ENCODE peak calls at places on chromosomes 1 and 21, in six cellular contexts. One of them, this sample, is unnamed.

GRCh38 chr1:21814241-21814918 is 2.3 kb downstream of the LDLRAD2 start:
- DNase-seq in H1: peak
- DNase-seq in HepG2: no peak
- DNase-seq in K562: peak
- DNase-seq in HL-60: peak
- DNase-seq in SK-N-SH: peak
- DNase-seq in this sample: no peak

GRCh38 chr1:193729429-193729828 is 543.0 kb upstream of the B3GALT2 start:
- DNase-seq in H1: no peak
- DNase-seq in HepG2: no peak
- DNase-seq in K562: no peak
- DNase-seq in HL-60: no peak
- DNase-seq in SK-N-SH: no peak
- DNase-seq in this sample: no peak

GRCh38 chr1:7584157-7584556 is 186.9 kb upstream of the VAMP3 start:
- DNase-seq in H1: no peak
- DNase-seq in HepG2: no peak
- DNase-seq in K562: no peak
- DNase-seq in HL-60: no peak
- DNase-seq in SK-N-SH: no peak
- DNase-seq in this sample: no peak

GRCh38 chr1:208821939-208822338 is 577.8 kb upstream of the PLXNA2 start:
- DNase-seq in H1: no peak
- DNase-seq in HepG2: no peak
- DNase-seq in K562: no peak
- DNase-seq in HL-60: no peak
- DNase-seq in SK-N-SH: no peak
- DNase-seq in this sample: no peak

GRCh38 chr1:46452931-46453325 is 36.7 kb upstream of the DMBX1 start:
- DNase-seq in H1: no peak
- DNase-seq in HepG2: no peak
- DNase-seq in K562: peak
- DNase-seq in HL-60: no peak
- DNase-seq in SK-N-SH: no peak
- DNase-seq in this sample: no peak

GRCh38 chr1:5465281-5465680 is 526.9 kb downstream of the NPHP4 start:
- DNase-seq in H1: no peak
- DNase-seq in HepG2: no peak
- DNase-seq in K562: no peak
- DNase-seq in HL-60: no peak
- DNase-seq in SK-N-SH: peak
- DNase-seq in this sample: no peak

GRCh38 chr21:37119421-37120218 is 46.6 kb downstream of the TTC3 start:
- DNase-seq in H1: no peak
- DNase-seq in HepG2: peak
- DNase-seq in K562: no peak
- DNase-seq in HL-60: no peak
- DNase-seq in SK-N-SH: no peak
- DNase-seq in this sample: no peak

GRCh38 chr1:52600533-52601179 is 1.5 kb upstream of the GPX7 start:
- DNase-seq in H1: no peak
- DNase-seq in HepG2: peak
- DNase-seq in K562: no peak
- DNase-seq in HL-60: no peak
- DNase-seq in SK-N-SH: no peak
- DNase-seq in this sample: no peak

GRCh38 chr1:184223216-184223615 is 163.6 kb upstream of the C1orf21 start:
- DNase-seq in H1: peak
- DNase-seq in HepG2: no peak
- DNase-seq in K562: no peak
- DNase-seq in HL-60: no peak
- DNase-seq in SK-N-SH: no peak
- DNase-seq in this sample: no peak

GRCh38 chr1:37362569-37362968 is 111.8 kb upstream of the ZC3H12A start:
- DNase-seq in H1: peak
- DNase-seq in HepG2: no peak
- DNase-seq in K562: no peak
- DNase-seq in HL-60: no peak
- DNase-seq in SK-N-SH: no peak
- DNase-seq in this sample: no peak

GRCh38 chr1:37692078-37692833 is at the start of gene CDCA8:
- DNase-seq in H1: peak
- DNase-seq in HepG2: peak
- DNase-seq in K562: peak
- DNase-seq in HL-60: peak
- DNase-seq in SK-N-SH: peak
- DNase-seq in this sample: peak

GRCh38 chr1:46369542-46370213 is 24.4 kb upstream of the FAAH start:
- DNase-seq in H1: no peak
- DNase-seq in HepG2: no peak
- DNase-seq in K562: no peak
- DNase-seq in HL-60: no peak
- DNase-seq in SK-N-SH: no peak
- DNase-seq in this sample: no peak

GRCh38 chr21:23837564-23837963 is 1769.7 kb downstream of the MRPL39 start:
- DNase-seq in H1: no peak
- DNase-seq in HepG2: no peak
- DNase-seq in K562: no peak
- DNase-seq in HL-60: no peak
- DNase-seq in SK-N-SH: no peak
- DNase-seq in this sample: no peak

GRCh38 chr1:32892368-32893197 is 6.3 kb downstream of the HPCA start:
- DNase-seq in H1: peak
- DNase-seq in HepG2: no peak
- DNase-seq in K562: peak
- DNase-seq in HL-60: no peak
- DNase-seq in SK-N-SH: peak
- DNase-seq in this sample: no peak

GRCh38 chr1:8460132-8460544 is 142.2 kb downstream of the SLC45A1 start:
- DNase-seq in H1: no peak
- DNase-seq in HepG2: no peak
- DNase-seq in K562: no peak
- DNase-seq in HL-60: no peak
- DNase-seq in SK-N-SH: no peak
- DNase-seq in this sample: no peak

GRCh38 chr1:29686012-29686930 is 449.9 kb downstream of the PTPRU start:
- DNase-seq in H1: no peak
- DNase-seq in HepG2: no peak
- DNase-seq in K562: no peak
- DNase-seq in HL-60: no peak
- DNase-seq in SK-N-SH: peak
- DNase-seq in this sample: no peak

GRCh38 chr1:168752171-168752570 is 23.2 kb upstream of the DPT start:
- DNase-seq in H1: no peak
- DNase-seq in HepG2: no peak
- DNase-seq in K562: no peak
- DNase-seq in HL-60: no peak
- DNase-seq in SK-N-SH: no peak
- DNase-seq in this sample: no peak

GRCh38 chr1:183180634-183181056 is 5.4 kb upstream of the LAMC2 start:
- DNase-seq in H1: no peak
- DNase-seq in HepG2: no peak
- DNase-seq in K562: no peak
- DNase-seq in HL-60: no peak
- DNase-seq in SK-N-SH: peak
- DNase-seq in this sample: peak

GRCh38 chr1:71677541-71677940 is 596.7 kb upstream of the ZRANB2 start:
- DNase-seq in H1: no peak
- DNase-seq in HepG2: no peak
- DNase-seq in K562: no peak
- DNase-seq in HL-60: no peak
- DNase-seq in SK-N-SH: no peak
- DNase-seq in this sample: no peak

GRCh38 chr1:229822026-229822425 is 196.0 kb downstream of the URB2 start:
- DNase-seq in H1: no peak
- DNase-seq in HepG2: no peak
- DNase-seq in K562: no peak
- DNase-seq in HL-60: no peak
- DNase-seq in SK-N-SH: no peak
- DNase-seq in this sample: no peak

GRCh38 chr1:187433598-187433997 is 604.8 kb downstream of the PLA2G4A start:
- DNase-seq in H1: no peak
- DNase-seq in HepG2: no peak
- DNase-seq in K562: no peak
- DNase-seq in HL-60: no peak
- DNase-seq in SK-N-SH: no peak
- DNase-seq in this sample: no peak

GRCh38 chr1:145994391-145995120 is 1.8 kb downstream of the TXNIP start:
- DNase-seq in H1: no peak
- DNase-seq in HepG2: no peak
- DNase-seq in K562: peak
- DNase-seq in HL-60: peak
- DNase-seq in SK-N-SH: no peak
- DNase-seq in this sample: no peak

GRCh38 chr1:245173446-245174178 is 18.8 kb downstream of the KIF26B start:
- DNase-seq in H1: no peak
- DNase-seq in HepG2: no peak
- DNase-seq in K562: no peak
- DNase-seq in HL-60: no peak
- DNase-seq in SK-N-SH: no peak
- DNase-seq in this sample: no peak

GRCh38 chr21:44749116-44749758 is 37.9 kb upstream of the TSPEAR start:
- DNase-seq in H1: no peak
- DNase-seq in HepG2: no peak
- DNase-seq in K562: no peak
- DNase-seq in HL-60: no peak
- DNase-seq in SK-N-SH: no peak
- DNase-seq in this sample: no peak

GRCh38 chr1:47913225-47913823 is 83.9 kb downstream of the TRABD2B start:
- DNase-seq in H1: no peak
- DNase-seq in HepG2: peak
- DNase-seq in K562: no peak
- DNase-seq in HL-60: no peak
- DNase-seq in SK-N-SH: no peak
- DNase-seq in this sample: no peak

GRCh38 chr1:235022341-235023196 is 106.1 kb downstream of the TOMM20 start:
- DNase-seq in H1: no peak
- DNase-seq in HepG2: no peak
- DNase-seq in K562: no peak
- DNase-seq in HL-60: no peak
- DNase-seq in SK-N-SH: no peak
- DNase-seq in this sample: no peak
- TF ChIP-seq GABPA in H1: no peak
- TF ChIP-seq GABPA in HepG2: no peak
- TF ChIP-seq GABPA in K562: no peak
- TF ChIP-seq GABPA in HL-60: no peak
- TF ChIP-seq GABPA in SK-N-SH: no peak
- TF ChIP-seq GABPA in this sample: no peak

GRCh38 chr1:44390277-44390676 is 14.8 kb upstream of the RNF220 start:
- DNase-seq in H1: no peak
- DNase-seq in HepG2: peak
- DNase-seq in K562: no peak
- DNase-seq in HL-60: no peak
- DNase-seq in SK-N-SH: no peak
- DNase-seq in this sample: no peak
- TF ChIP-seq GABPA in H1: no peak
- TF ChIP-seq GABPA in HepG2: no peak
- TF ChIP-seq GABPA in K562: no peak
- TF ChIP-seq GABPA in HL-60: no peak
- TF ChIP-seq GABPA in SK-N-SH: no peak
- TF ChIP-seq GABPA in this sample: no peak

DNA sequence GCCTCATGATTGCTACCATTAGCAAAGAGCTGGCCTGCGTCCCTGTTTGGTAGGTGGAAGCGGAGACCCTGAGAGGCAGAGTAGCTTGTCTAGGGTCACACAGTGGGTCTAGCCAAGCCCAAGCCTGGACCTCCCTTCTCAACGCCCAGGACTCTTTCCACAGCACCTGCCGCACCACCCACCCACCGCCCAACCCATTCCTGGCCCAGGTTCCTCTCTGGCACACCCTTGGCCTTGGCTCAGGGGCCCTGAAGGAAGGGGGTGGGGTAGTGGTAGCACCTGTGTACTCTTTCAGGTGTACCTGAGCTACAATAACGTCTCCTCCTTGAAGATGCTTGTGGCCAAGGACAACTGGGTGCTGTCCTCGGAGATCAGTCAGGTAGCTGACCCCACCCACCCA is 19.3 kb downstream of the FAM151A start:
- DNase-seq in H1: no peak
- DNase-seq in HepG2: no peak
- DNase-seq in K562: no peak
- DNase-seq in HL-60: no peak
- DNase-seq in SK-N-SH: no peak
- DNase-seq in this sample: no peak
- TF ChIP-seq GABPA in H1: no peak
- TF ChIP-seq GABPA in HepG2: no peak
- TF ChIP-seq GABPA in K562: no peak
- TF ChIP-seq GABPA in HL-60: no peak
- TF ChIP-seq GABPA in SK-N-SH: no peak
- TF ChIP-seq GABPA in this sample: no peak

GRCh38 chr1:25033030-25033827 is 103.2 kb upstream of the RUNX3 start:
- DNase-seq in H1: no peak
- DNase-seq in HepG2: no peak
- DNase-seq in K562: no peak
- DNase-seq in HL-60: no peak
- DNase-seq in SK-N-SH: no peak
- DNase-seq in this sample: no peak

GRCh38 chr1:25036117-25036546 is 106.1 kb upstream of the RUNX3 start:
- DNase-seq in H1: no peak
- DNase-seq in HepG2: no peak
- DNase-seq in K562: no peak
- DNase-seq in HL-60: no peak
- DNase-seq in SK-N-SH: no peak
- DNase-seq in this sample: no peak

GRCh38 chr1:25035523-25036116 is 105.5 kb upstream of the RUNX3 start:
- DNase-seq in H1: no peak
- DNase-seq in HepG2: no peak
- DNase-seq in K562: no peak
- DNase-seq in HL-60: no peak
- DNase-seq in SK-N-SH: no peak
- DNase-seq in this sample: no peak

GRCh38 chr1:25033828-25034451 is 103.9 kb upstream of the RUNX3 start:
- DNase-seq in H1: no peak
- DNase-seq in HepG2: no peak
- DNase-seq in K562: no peak
- DNase-seq in HL-60: peak
- DNase-seq in SK-N-SH: no peak
- DNase-seq in this sample: no peak

DNA sequence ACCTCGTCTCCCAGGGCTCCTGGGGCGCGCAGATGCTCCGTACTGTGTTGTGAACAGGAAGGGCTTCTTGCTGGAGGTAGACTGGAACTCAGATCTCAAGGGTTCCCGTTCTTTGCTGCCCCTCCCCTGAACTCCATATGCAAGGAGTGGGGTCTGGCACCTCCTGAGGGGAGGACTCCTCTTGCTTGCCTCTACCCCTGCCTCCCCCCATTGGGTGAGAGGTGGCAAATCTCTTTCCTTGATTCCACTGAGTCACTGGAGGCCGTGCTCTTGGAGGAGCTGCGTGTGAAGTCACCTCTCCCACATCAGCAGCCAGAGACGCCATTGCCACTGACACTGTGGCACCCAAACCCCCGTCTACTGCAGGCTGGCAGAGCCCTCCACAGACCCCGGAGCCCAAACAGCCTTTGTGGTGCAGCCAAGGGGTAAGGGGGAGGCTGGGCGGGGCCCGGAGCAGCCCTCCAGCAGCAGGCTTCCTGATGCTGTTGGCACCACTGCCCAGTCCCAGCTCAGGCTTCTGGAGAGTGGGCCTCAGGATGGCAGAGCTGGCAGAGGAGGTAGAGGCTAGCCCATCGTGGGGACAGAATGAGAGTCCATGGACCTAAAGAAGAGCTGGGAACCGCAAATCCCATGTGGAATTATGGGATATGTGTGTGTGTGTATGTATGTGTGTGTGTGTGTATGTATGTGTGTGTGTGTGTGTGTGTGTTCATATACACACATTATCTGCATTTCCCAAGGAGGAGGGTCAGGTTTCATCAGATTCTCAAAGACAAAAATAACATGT is 104.9 kb upstream of the RUNX3 start:
- DNase-seq in H1: no peak
- DNase-seq in HepG2: no peak
- DNase-seq in K562: no peak
- DNase-seq in HL-60: no peak
- DNase-seq in SK-N-SH: no peak
- DNase-seq in this sample: no peak
- TF ChIP-seq GABPA in H1: no peak
- TF ChIP-seq GABPA in HepG2: no peak
- TF ChIP-seq GABPA in K562: no peak
- TF ChIP-seq GABPA in HL-60: no peak
- TF ChIP-seq GABPA in SK-N-SH: no peak
- TF ChIP-seq GABPA in this sample: no peak

This sample was measured in GM12878.